ENCODE peak calls at places on chromosomes 12 and 14, in eight cellular contexts. R is posterior cingulate gyrus, G is HEK293T, V is NCI-H2081, N is body of pancreas, B is ELR, T is hippocampal formation, X is bronchial epithelial cell. C is an unnamed sample.

GRCh38 chr14:60724080-60724618 is at the start of gene SIX4:
- DNase-seq in R (peak), G (peak), V (peak), N (peak), B (peak), T (peak), X (peak), C (peak)

GRCh38 chr14:101056446-101056845 is 152.9 kb upstream of the RTL1 start:
- DNase-seq in R (no peak), G (no peak), V (no peak), N (no peak), B (no peak), T (no peak), X (no peak), C (no peak)

GRCh38 chr12:5013206-5013830 is 30.4 kb upstream of the KCNA5 start:
- DNase-seq in R (peak), G (no peak), V (no peak), N (no peak), B (no peak), T (peak), X (no peak), C (no peak)

GRCh38 chr12:55814257-55814656 is 3.3 kb downstream of the SARNP start:
- DNase-seq in R (no peak), G (no peak), V (no peak), N (no peak), B (no peak), T (no peak), X (no peak), C (no peak)

GRCh38 chr14:69268763-69269162 is 8.8 kb downstream of the GALNT16 start:
- DNase-seq in R (no peak), G (no peak), V (no peak), N (no peak), B (peak), T (no peak), X (peak), C (no peak)

GRCh38 chr14:89366580-89367448 is 50.2 kb downstream of the FOXN3 start:
- DNase-seq in R (no peak), G (no peak), V (no peak), N (no peak), B (no peak), T (no peak), X (no peak), C (no peak)

GRCh38 chr12:57739387-57739786 is 845 bp upstream of the AGAP2 start:
- DNase-seq in R (no peak), G (no peak), V (no peak), N (no peak), B (no peak), T (no peak), X (no peak), C (no peak)

GRCh38 chr14:87916886-87917275 is 76.1 kb downstream of the GALC start:
- DNase-seq in R (no peak), G (no peak), V (no peak), N (no peak), B (no peak), T (no peak), X (no peak), C (no peak)

GRCh38 chr12:47891356-47891755 is 13.4 kb downstream of the VDR start:
- DNase-seq in R (no peak), G (no peak), V (no peak), N (no peak), B (no peak), T (no peak), X (no peak), C (no peak)

GRCh38 chr12:122050706-122051105 is 27.9 kb upstream of the MLXIP start:
- DNase-seq in R (no peak), G (no peak), V (no peak), N (no peak), B (no peak), T (no peak), X (no peak), C (no peak)

GRCh38 chr14:52563120-52563519 is 10.5 kb downstream of the GPR137C start:
- DNase-seq in R (no peak), G (no peak), V (no peak), N (no peak), B (peak), T (no peak), X (peak), C (no peak)

GRCh38 chr12:22188431-22188830 is 142.4 kb downstream of the CMAS start:
- DNase-seq in R (no peak), G (no peak), V (no peak), N (no peak), B (no peak), T (no peak), X (no peak), C (no peak)

GRCh38 chr14:40987481-40987880 is 619.2 kb upstream of the LRFN5 start:
- DNase-seq in R (no peak), G (no peak), V (no peak), N (no peak), B (no peak), T (no peak), X (no peak), C (no peak)

GRCh38 chr14:106166232-106166631 is 639.8 kb downstream of the TMEM121 start:
- DNase-seq in R (no peak), G (no peak), V (no peak), N (no peak), B (no peak), T (no peak), X (no peak), C (no peak)

GRCh38 chr12:27498761-27499160 is 25.2 kb upstream of the PPFIBP1 start:
- DNase-seq in R (no peak), G (no peak), V (no peak), N (no peak), B (no peak), T (no peak), X (no peak), C (no peak)

GRCh38 chr12:9340422-9341259 is 132.4 kb upstream of the PZP start:
- DNase-seq in R (no peak), G (no peak), V (no peak), N (no peak), B (peak), T (no peak), X (no peak), C (peak)

GRCh38 chr14:22333408-22334274 is 255.4 kb downstream of the DAD1 start:
- DNase-seq in R (no peak), G (no peak), V (no peak), N (peak), B (peak), T (no peak), X (peak), C (peak)

GRCh38 chr14:101217972-101218371 is 314.4 kb upstream of the RTL1 start:
- DNase-seq in R (no peak), G (no peak), V (no peak), N (no peak), B (no peak), T (no peak), X (no peak), C (no peak)

GRCh38 chr12:79451988-79452387 is 238.8 kb downstream of the PAWR start:
- DNase-seq in R (peak), G (no peak), V (no peak), N (peak), B (peak), T (no peak), X (peak), C (no peak)

GRCh38 chr14:20652996-20653975 is 11.8 kb upstream of the OR6S1 start:
- DNase-seq in R (no peak), G (peak), V (no peak), N (no peak), B (peak), T (no peak), X (peak), C (peak)

GRCh38 chr12:98572010-98572409 is 21.5 kb upstream of the SLC25A3 start:
- DNase-seq in R (no peak), G (peak), V (no peak), N (no peak), B (peak), T (no peak), X (no peak), C (no peak)

GRCh38 chr12:13198921-13199320 is 2.4 kb downstream of the EMP1 start:
- DNase-seq in R (no peak), G (no peak), V (no peak), N (no peak), B (peak), T (no peak), X (no peak), C (no peak)

GRCh38 chr12:24378548-24379011 is 429.1 kb upstream of the SOX5 start:
- DNase-seq in R (no peak), G (peak), V (peak), N (no peak), B (peak), T (no peak), X (no peak), C (no peak)

GRCh38 chr14:94025720-94026119 is 420 bp upstream of the OTUB2 start:
- DNase-seq in R (no peak), G (no peak), V (no peak), N (no peak), B (peak), T (no peak), X (peak), C (no peak)

GRCh38 chr14:99537399-99537798 is 56.2 kb downstream of the CCNK start:
- DNase-seq in R (no peak), G (no peak), V (no peak), N (peak), B (peak), T (no peak), X (peak), C (no peak)

GRCh38 chr12:95942532-95943230 is at the start of gene CCDC38:
- DNase-seq in R (peak), G (peak), V (peak), N (peak), B (peak), T (peak), X (peak), C (peak)

GRCh38 chr12:47249719-47250506 is 170.2 kb upstream of the AMIGO2 start:
- DNase-seq in R (no peak), G (no peak), V (no peak), N (peak), B (no peak), T (no peak), X (peak), C (no peak)

GRCh38 chr12:49809369-49810158 is 18.6 kb downstream of the NCKAP5L start:
- DNase-seq in R (no peak), G (no peak), V (no peak), N (no peak), B (no peak), T (peak), X (no peak), C (peak)

GRCh38 chr12:79151956-79152355 is 287.4 kb downstream of the SYT1 start:
- DNase-seq in R (no peak), G (no peak), V (no peak), N (no peak), B (peak), T (no peak), X (no peak), C (no peak)

GRCh38 chr14:71712478-71712877 is 219.8 kb upstream of the RGS6 start:
- DNase-seq in R (no peak), G (no peak), V (no peak), N (no peak), B (no peak), T (no peak), X (no peak), C (no peak)

GRCh38 chr12:92108651-92109050 is 37.0 kb downstream of the BTG1 start:
- DNase-seq in R (no peak), G (peak), V (no peak), N (no peak), B (peak), T (no peak), X (peak), C (peak)

GRCh38 chr14:77870646-77871045 is 70.7 kb downstream of the ADCK1 start:
- DNase-seq in R (no peak), G (no peak), V (no peak), N (no peak), B (no peak), T (no peak), X (no peak), C (no peak)

GRCh38 chr12:41293011-41293410 is 104.9 kb downstream of the PDZRN4 start:
- DNase-seq in R (no peak), G (no peak), V (no peak), N (no peak), B (peak), T (no peak), X (peak), C (no peak)

C was measured in NCI-H2227 treated with DMSO at 0.1 percent for 48 hours.